ENCODE peak calls at places on chromosomes 5 and 9, in seven cellular contexts. Z is Caki2; W is ureter; V is naive thymus-derived CD8-positive, alpha-beta T cell; J is NCI-H2081; F is stimulated activated CD8-positive, alpha-beta memory T cell treated with anti-CD3 and anti-CD28 coated beads, Interleukin-2, amount 100 ng/mL, for 1 hour; G is hippocampal formation. R is an unnamed sample.

GRCh38 chr9:136665704-136666363 is 3.1 kb downstream of the EGFL7 start:
- DNase-seq in Z (no peak), V (no peak), F (no peak), W (no peak), G (no peak), J (no peak), R (no peak)

GRCh38 chr5:961002-961710 is 47.4 kb upstream of the NKD2 start:
- DNase-seq in W (peak; percentile 42), G (no peak), V (peak; percentile 9), J (no peak), Z (no peak), F (no peak), R (no peak)

GRCh38 chr9:81849631-81850259 is 78.5 kb upstream of the SPATA31D4 start:
- DNase-seq in Z (no peak), G (no peak), V (no peak), J (no peak), F (no peak), W (no peak), R (no peak)

GRCh38 chr5:78320461-78320860 is 26.0 kb upstream of the AP3B1 start:
- DNase-seq in G (peak; percentile 13), W (no peak), F (no peak), Z (no peak), V (no peak), J (no peak), R (no peak)

GRCh38 chr9:20597862-20598261 is 24.4 kb downstream of the MLLT3 start:
- DNase-seq in V (no peak), J (no peak), W (no peak), F (no peak), Z (no peak), G (no peak), R (no peak)

GRCh38 chr5:39716532-39716971 is 291.8 kb upstream of the DAB2 start:
- DNase-seq in F (no peak), G (no peak), V (no peak), Z (peak; percentile 36), J (no peak), W (no peak), R (no peak)

GRCh38 chr5:78467744-78468357 is 107.4 kb downstream of the SCAMP1 start:
- DNase-seq in V (no peak), F (no peak), W (no peak), Z (no peak), G (peak; percentile 35), J (peak; percentile 12), R (peak; percentile 7)

GRCh38 chr5:154138701-154139100 is 51.8 kb upstream of the GALNT10 start:
- DNase-seq in J (no peak), V (no peak), G (no peak), W (no peak), F (no peak), Z (no peak), R (no peak)

GRCh38 chr9:137217276-137218211 is 4.5 kb downstream of the RNF208 start:
- DNase-seq in J (peak; percentile 52), G (no peak), W (peak; percentile 90), Z (peak; percentile 85), V (no peak), F (no peak), R (no peak)

GRCh38 chr5:134125195-134126015 is 10.9 kb downstream of the TCF7 start:
- DNase-seq in V (no peak), J (no peak), Z (no peak), W (no peak), F (no peak), G (no peak), R (no peak)

GRCh38 chr5:148663509-148663908 is 9.2 kb upstream of the HTR4 start:
- DNase-seq in Z (no peak), F (no peak), W (no peak), G (no peak), J (no peak), V (no peak), R (no peak)

GRCh38 chr5:172503925-172504730 is 49.8 kb upstream of the SH3PXD2B start:
- DNase-seq in F (no peak), Z (no peak), G (no peak), W (peak; percentile 40), J (no peak), V (no peak), R (no peak)

GRCh38 chr5:160287378-160288051 is 24.8 kb downstream of the CCNJL start:
- DNase-seq in G (no peak), W (peak; percentile 59), Z (no peak), J (no peak), V (no peak), F (no peak), R (no peak)

GRCh38 chr9:94150279-94150828 is 66.1 kb downstream of the PTPDC1 start:
- DNase-seq in Z (no peak), V (no peak), W (no peak), F (no peak), G (no peak), J (no peak), R (no peak)

GRCh38 chr5:164578911-164579310 is 1073.5 kb downstream of the MAT2B start:
- DNase-seq in V (no peak), G (no peak), F (no peak), W (no peak), J (no peak), Z (no peak), R (no peak)

GRCh38 chr9:99436636-99437035 is 214.6 kb downstream of the SEC61B start:
- DNase-seq in V (no peak), W (no peak), G (no peak), F (no peak), J (no peak), Z (no peak), R (no peak)

GRCh38 chr5:7628820-7629219 is 222.1 kb downstream of the CFAP90 start:
- DNase-seq in Z (no peak), J (no peak), G (no peak), F (no peak), W (no peak), V (no peak), R (no peak)

GRCh38 chr5:16889203-16889971 is 46.7 kb downstream of the MYO10 start:
- DNase-seq in V (no peak), F (no peak), W (no peak), J (no peak), G (no peak), Z (no peak), R (no peak)

GRCh38 chr5:142722146-142722545 is 36.3 kb upstream of the FGF1 start:
- DNase-seq in W (no peak), V (no peak), G (peak; percentile 11), Z (no peak), J (no peak), F (no peak), R (no peak)

GRCh38 chr5:173764321-173765029 is 123.7 kb upstream of the CPEB4 start:
- DNase-seq in J (no peak), G (no peak), Z (peak; percentile 98), F (no peak), W (peak; percentile 87), V (no peak), R (peak; percentile 91)

GRCh38 chr5:180862645-180863044 is 1.6 kb upstream of the ZFP62 start:
- DNase-seq in F (no peak), W (no peak), J (no peak), G (no peak), V (no peak), Z (no peak), R (no peak)

GRCh38 chr9:76688471-76689238 is 75.6 kb upstream of the PCA3 start:
- DNase-seq in F (no peak), W (no peak), G (no peak), Z (no peak), V (no peak), J (no peak), R (no peak)

GRCh38 chr9:124514125-124514524 is 6.9 kb upstream of the NR5A1 start:
- DNase-seq in V (no peak), J (no peak), F (no peak), G (no peak), Z (no peak), W (no peak), R (no peak)

GRCh38 chr5:157038568-157039187 is 20.2 kb downstream of the HAVCR1 start:
- DNase-seq in V (no peak), W (no peak), G (no peak), F (no peak), J (no peak), Z (peak; percentile 84), R (no peak)

GRCh38 chr5:32223972-32224608 is 50.0 kb upstream of the GOLPH3 start:
- DNase-seq in W (no peak), V (no peak), F (no peak), G (no peak), J (no peak), Z (peak; percentile 62), R (peak; percentile 83)

GRCh38 chr9:100216178-100216787 is 117.2 kb downstream of the INVS start:
- DNase-seq in V (peak; percentile 43), Z (peak; percentile 5), F (peak; percentile 31), W (peak; percentile 49), J (no peak), G (no peak), R (no peak)

GRCh38 chr5:36202521-36202961 is 39.2 kb downstream of the NADK2 start:
- DNase-seq in Z (no peak), F (no peak), J (no peak), V (no peak), W (no peak), G (no peak), R (no peak)

GRCh38 chr9:92976436-92976835 is 29.1 kb downstream of the FGD3 start:
- DNase-seq in W (no peak), G (no peak), J (no peak), Z (no peak), V (no peak), F (no peak), R (no peak)

GRCh38 chr9:89883401-89884341 is 278.9 kb downstream of the GADD45G start:
- DNase-seq in V (no peak), W (peak; percentile 36), F (no peak), J (no peak), G (no peak), Z (no peak), R (no peak)

GRCh38 chr9:129778469-129778868 is 24.5 kb upstream of the TOR1B start:
- DNase-seq in F (no peak), Z (no peak), W (no peak), J (no peak), G (no peak), V (no peak), R (no peak)

GRCh38 chr9:112884086-112884485 is 6.6 kb downstream of the SLC46A2 start:
- DNase-seq in F (no peak), Z (no peak), V (no peak), W (peak; percentile 67), J (no peak), G (no peak), R (no peak)

GRCh38 chr5:62593331-62593730 is 14.7 kb downstream of the LRRC70 start:
- DNase-seq in F (no peak), J (no peak), Z (peak; percentile 40), V (no peak), W (no peak), G (no peak), R (peak; percentile 6)

GRCh38 chr9:29100762-29101161 is 1527.5 kb upstream of the C9orf72 start:
- DNase-seq in F (no peak), G (no peak), J (no peak), V (no peak), Z (no peak), W (no peak), R (no peak)

GRCh38 chr9:3946840-3947239 is 353.0 kb downstream of the GLIS3 start:
- DNase-seq in V (no peak), Z (no peak), F (no peak), W (no peak), G (no peak), J (no peak), R (no peak)